ENCODE peak calls at places on chromosomes 16 and 17, in six cellular contexts. Y is HAP-1; O is lung; J is AG04450; M is effector memory CD4-positive, alpha-beta T cell; T is brain microvascular endothelial cell. F is an unnamed sample.

GRCh38 chr17:59332890-59333377 is 1.5 kb downstream of the YPEL2 start:
- DNase-seq in T (no peak), M (no peak), J (no peak), Y (no peak), O (peak), F (no peak)

GRCh38 chr16:1863681-1864460 is 8.1 kb downstream of the MEIOB start:
- DNase-seq in M (no peak), T (no peak), O (no peak), J (no peak), Y (peak), F (peak)

GRCh38 chr17:37239690-37240344 is 136.0 kb upstream of the C17orf78 start:
- DNase-seq in T (peak), J (no peak), Y (no peak), M (no peak), O (no peak), F (peak)

GRCh38 chr16:69273009-69273408 is 38.1 kb upstream of the VPS4A start:
- DNase-seq in O (no peak), Y (no peak), T (peak), M (no peak), J (peak), F (no peak)

GRCh38 chr16:68275611-68276191 is 11.4 kb downstream of the SLC7A6 start:
- DNase-seq in Y (no peak), M (peak), J (no peak), T (no peak), O (no peak), F (peak)

GRCh38 chr16:57266531-57267268 is 17.8 kb downstream of the PLLP start:
- DNase-seq in Y (no peak), T (no peak), O (no peak), M (peak), J (no peak), F (peak)

GRCh38 chr17:33964344-33964979 is 290.6 kb upstream of the CCL2 start:
- DNase-seq in J (no peak), Y (no peak), M (no peak), O (no peak), T (no peak), F (peak)

GRCh38 chr16:14024300-14024699 is 46.8 kb upstream of the MRTFB start:
- DNase-seq in T (no peak), O (no peak), J (no peak), Y (no peak), M (no peak), F (no peak)

GRCh38 chr16:17359778-17360177 is 111.0 kb downstream of the XYLT1 start:
- DNase-seq in Y (no peak), T (no peak), O (no peak), J (no peak), M (peak), F (no peak)

GRCh38 chr17:7336240-7337175 is at the start of gene ACAP1:
- DNase-seq in J (no peak), Y (no peak), T (no peak), O (no peak), M (peak), F (peak)

GRCh38 chr16:2512920-2513404 is 790 bp upstream of the ATP6V0C start:
- DNase-seq in T (no peak), Y (no peak), O (peak), M (no peak), J (no peak), F (no peak)

GRCh38 chr16:66382171-66382965 is 15.9 kb downstream of the CDH5 start:
- DNase-seq in O (no peak), T (peak), Y (no peak), M (no peak), J (peak), F (no peak)

GRCh38 chr16:34050787-34051320 is 591.4 kb downstream of the TP53TG3F start:
- DNase-seq in O (no peak), J (no peak), M (no peak), T (no peak), Y (no peak), F (no peak)

GRCh38 chr17:47744168-47745036 is 11.4 kb downstream of the TBX21 start:
- DNase-seq in O (no peak), M (no peak), J (no peak), T (no peak), Y (no peak), F (peak)

GRCh38 chr17:59786536-59787319 is 79.3 kb downstream of the VMP1 start:
- DNase-seq in M (peak), Y (peak), O (peak), J (peak), T (peak), F (peak)

GRCh38 chr16:75317101-75317522 is 65.7 kb upstream of the BCAR1 start:
- DNase-seq in T (peak), J (no peak), O (no peak), Y (no peak), M (no peak), F (no peak)

GRCh38 chr17:51510940-51511339 is 250.6 kb downstream of the UTP18 start:
- DNase-seq in O (no peak), Y (no peak), T (no peak), M (no peak), J (no peak), F (no peak)

GRCh38 chr16:46974352-46974751 is 878 bp upstream of the DNAJA2 start:
- DNase-seq in O (no peak), J (no peak), M (no peak), Y (no peak), T (no peak), F (peak)

GRCh38 chr17:4980644-4981216 is 6.7 kb downstream of the CAMTA2 start:
- DNase-seq in T (peak), J (no peak), O (no peak), Y (peak), M (no peak), F (peak)

GRCh38 chr17:29778936-29779811 is 150.9 kb downstream of the SSH2 start:
- DNase-seq in J (no peak), O (peak), Y (peak), M (peak), T (peak), F (peak)

GRCh38 chr17:19753661-19754463 is 5.8 kb upstream of the ALDH3A1 start:
- DNase-seq in J (no peak), Y (peak), M (no peak), O (no peak), T (no peak), F (no peak)

GRCh38 chr17:48600244-48601098 is 4.3 kb downstream of the HOXB6 start:
- DNase-seq in Y (no peak), J (no peak), M (no peak), O (no peak), T (no peak), F (no peak)

GRCh38 chr16:2339521-2340484 is 725 bp downstream of the ABCA3 start:
- DNase-seq in T (no peak), O (peak), M (peak), Y (peak), J (no peak), F (no peak)

GRCh38 chr17:2398655-2399571 is 1.9 kb downstream of the MNT start:
- DNase-seq in O (peak), Y (peak), T (peak), M (peak), J (no peak), F (peak)

GRCh38 chr16:86668136-86668535 is 89.8 kb downstream of the FOXL1 start:
- DNase-seq in O (no peak), Y (no peak), J (no peak), T (peak), M (no peak), F (peak)

GRCh38 chr17:13600475-13601316 is 1.0 kb downstream of the HS3ST3A1 start:
- DNase-seq in Y (no peak), J (no peak), T (no peak), M (no peak), O (no peak), F (no peak)

GRCh38 chr16:57352636-57353047 is 5.9 kb upstream of the CCL22 start:
- DNase-seq in Y (no peak), M (no peak), J (no peak), T (no peak), O (no peak), F (no peak)

GRCh38 chr16:21190599-21190998 is 20.8 kb downstream of the ZP2 start:
- DNase-seq in M (no peak), Y (no peak), T (no peak), O (no peak), J (no peak), F (no peak)

GRCh38 chr16:2821483-2822157 is 4.6 kb downstream of the PRSS21 start:
- DNase-seq in O (no peak), T (no peak), Y (no peak), J (no peak), M (no peak), F (no peak)

DNA sequence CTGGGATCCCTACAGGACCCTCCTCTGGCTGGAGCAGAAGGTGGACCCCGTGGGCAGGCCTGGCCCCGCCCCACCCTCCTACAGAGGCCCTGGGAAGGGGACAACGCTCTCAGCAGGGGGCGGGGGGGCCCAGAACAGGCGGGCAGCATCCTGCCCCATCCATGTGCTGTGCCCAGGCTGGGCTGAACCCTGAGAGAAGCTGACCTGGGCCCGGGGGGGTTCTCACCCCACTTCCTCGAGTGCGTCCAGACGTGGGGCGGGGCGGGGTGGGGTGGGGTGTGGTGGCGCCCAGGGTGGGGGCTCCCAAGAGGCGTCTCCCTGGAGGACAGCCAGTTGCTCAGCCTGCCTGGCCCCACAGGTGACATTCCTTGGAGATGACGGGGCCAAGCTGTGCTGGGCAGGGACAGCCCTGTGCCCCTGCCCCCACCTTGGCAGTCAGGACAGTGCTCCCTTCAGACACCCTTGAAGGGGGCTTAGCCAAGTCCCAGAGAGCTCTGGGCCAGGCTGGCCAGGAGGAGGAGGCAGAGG is 390 bp upstream of the UNC13D start:
- DNase-seq in T (no peak), Y (no peak), O (peak), J (no peak), M (no peak), F (no peak)
- H3K4me3 ChIP-seq in T (no peak), Y (no peak), O (no peak), J (no peak), M (peak), F (peak)

DNA sequence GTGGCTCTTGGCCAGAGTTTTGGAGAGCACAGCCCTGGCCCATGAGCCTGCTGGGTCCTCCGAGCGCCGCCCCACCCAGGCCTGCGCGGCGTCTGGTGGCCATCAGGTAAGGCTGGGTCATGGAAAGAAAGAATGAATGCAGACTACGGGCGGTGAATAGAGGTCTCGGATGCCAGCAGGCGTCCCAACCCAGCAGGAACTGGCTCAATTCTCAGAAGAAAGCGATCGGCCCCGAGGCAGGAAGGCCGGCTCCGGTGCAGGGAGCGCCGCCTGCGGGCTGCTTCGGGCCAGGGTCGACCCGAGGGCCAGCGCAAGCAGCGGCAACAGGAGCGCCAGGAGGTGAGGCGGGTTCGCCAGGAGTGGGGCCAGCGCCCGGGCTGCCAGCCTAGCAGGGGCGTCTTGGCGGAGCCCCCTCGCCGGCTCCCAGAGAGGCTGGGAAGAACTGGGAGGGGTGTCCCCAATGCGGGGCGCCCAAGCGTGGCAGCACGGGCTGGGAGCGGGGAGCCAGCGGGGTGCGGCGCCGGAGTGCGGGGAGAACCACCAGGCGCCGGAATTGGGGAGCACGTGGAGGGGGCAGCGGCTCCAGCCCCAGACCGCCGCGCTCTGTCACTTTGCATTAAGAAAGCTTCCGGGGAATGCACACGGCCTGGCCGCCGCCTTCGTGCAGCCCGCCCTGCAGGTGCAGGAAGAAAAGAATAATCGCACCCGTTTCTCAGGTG is 7.1 kb upstream of the TMC5 start:
- DNase-seq in M (no peak), O (peak), J (no peak), T (no peak), Y (peak), F (no peak)
- H3K4me3 ChIP-seq in M (peak), O (peak), J (no peak), T (no peak), Y (peak), F (no peak)

GRCh38 chr17:74749262-74750038 is 1.0 kb downstream of the NHERF1 start:
- DNase-seq in M (no peak), T (no peak), O (no peak), Y (peak), J (no peak), F (no peak)

GRCh38 chr17:74752415-74752814 is 4.0 kb downstream of the NHERF1 start:
- DNase-seq in Y (no peak), T (no peak), M (no peak), J (no peak), O (no peak), F (no peak)

GRCh38 chr17:74750039-74750326 is 1.6 kb downstream of the NHERF1 start:
- DNase-seq in O (no peak), J (no peak), Y (no peak), M (no peak), T (no peak), F (no peak)

GRCh38 chr17:74750327-74751069 is 2.1 kb downstream of the NHERF1 start:
- DNase-seq in M (no peak), Y (no peak), J (no peak), T (no peak), O (no peak), F (no peak)

DNA sequence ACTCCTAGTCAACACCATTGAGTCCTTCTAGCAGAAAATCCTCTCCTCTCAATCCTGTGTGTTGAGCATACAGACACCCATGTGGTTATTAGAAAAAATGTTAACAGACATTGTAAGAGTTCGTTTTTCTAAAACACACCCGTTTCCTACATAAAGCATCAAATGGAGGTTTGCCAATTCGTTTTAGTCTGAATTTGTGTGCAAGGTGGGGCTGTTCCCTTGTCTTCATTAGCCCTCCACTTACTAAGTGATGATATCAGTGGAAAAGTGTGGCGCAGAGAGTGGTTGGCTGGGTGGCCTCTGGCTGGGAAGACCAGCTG is 2.7 kb downstream of the NHERF1 start:
- DNase-seq in Y (no peak), T (no peak), O (no peak), J (no peak), M (no peak), F (no peak)
- H3K4me3 ChIP-seq in Y (no peak), T (no peak), O (no peak), J (no peak), M (peak), F (peak)

DNA sequence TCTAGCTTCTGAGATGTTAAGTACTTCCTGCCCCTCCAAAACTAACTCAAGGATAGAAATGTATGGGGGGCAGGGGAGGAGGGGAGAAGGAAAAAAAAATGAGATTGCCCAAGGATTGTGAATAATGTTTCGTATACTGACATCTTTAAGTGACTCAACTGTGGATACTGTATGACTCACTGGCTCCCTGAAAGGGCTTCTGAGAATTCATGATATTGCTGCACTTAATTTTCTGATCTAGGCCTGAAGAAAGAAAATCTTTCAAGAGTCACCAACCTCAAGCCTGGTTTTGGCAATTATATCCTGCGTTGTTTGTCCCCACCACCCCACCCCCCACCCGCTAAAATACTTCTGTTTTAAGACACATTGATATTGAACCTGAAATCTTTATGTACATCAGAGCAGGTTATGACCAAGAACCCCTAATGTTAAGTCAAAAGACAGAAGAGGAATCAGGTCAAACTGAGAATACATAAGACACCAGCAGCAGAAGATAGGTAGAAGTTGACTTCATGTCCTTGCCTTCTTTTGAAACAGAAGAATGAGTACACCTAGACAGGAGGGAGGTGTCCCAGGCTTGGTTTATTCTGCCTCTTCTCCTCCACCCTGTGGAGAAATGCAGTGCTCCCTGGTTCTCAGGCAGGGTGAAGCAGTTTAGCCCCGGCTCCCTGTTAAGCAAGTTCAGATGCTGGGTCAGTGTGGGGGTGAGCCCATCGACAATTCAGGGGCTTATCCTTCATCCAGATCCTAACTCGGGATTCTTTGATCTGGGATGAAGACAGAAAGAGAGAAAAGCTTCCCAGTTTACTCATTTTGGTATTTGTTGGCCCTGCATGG is 3.3 kb upstream of the FBXL20 start:
- DNase-seq in Y (no peak), O (no peak), T (peak), M (no peak), J (peak), F (no peak)
- H3K4me3 ChIP-seq in Y (no peak), O (no peak), T (no peak), M (no peak), J (no peak), F (no peak)

GRCh38 chr17:40348136-40348504 is 16.4 kb downstream of the GJD3 start:
- DNase-seq in J (no peak), T (no peak), M (no peak), O (no peak), Y (no peak), F (no peak)
- H3K4me3 ChIP-seq in J (no peak), T (no peak), M (no peak), O (no peak), Y (no peak), F (no peak)

GRCh38 chr16:85029413-85029794 is 1.8 kb downstream of the KIAA0513 start:
- DNase-seq in M (peak), T (no peak), Y (peak), O (no peak), J (no peak), F (no peak)
- H3K4me3 ChIP-seq in M (peak), T (no peak), Y (no peak), O (no peak), J (no peak), F (no peak)

GRCh38 chr16:89243664-89244063 is 26.2 kb downstream of the ZNF778 start:
- DNase-seq in M (no peak), J (no peak), Y (no peak), O (no peak), T (no peak), F (no peak)

GRCh38 chr16:89246903-89247733 is 29.6 kb downstream of the ZNF778 start:
- DNase-seq in T (peak), J (peak), O (peak), M (peak), Y (peak), F (peak)

GRCh38 chr16:89246383-89246902 is 28.9 kb downstream of the ZNF778 start:
- DNase-seq in M (no peak), J (no peak), O (peak), Y (no peak), T (no peak), F (no peak)

GRCh38 chr16:89244754-89245153 is 27.3 kb downstream of the ZNF778 start:
- DNase-seq in O (peak), Y (no peak), J (no peak), M (no peak), T (no peak), F (no peak)

DNA sequence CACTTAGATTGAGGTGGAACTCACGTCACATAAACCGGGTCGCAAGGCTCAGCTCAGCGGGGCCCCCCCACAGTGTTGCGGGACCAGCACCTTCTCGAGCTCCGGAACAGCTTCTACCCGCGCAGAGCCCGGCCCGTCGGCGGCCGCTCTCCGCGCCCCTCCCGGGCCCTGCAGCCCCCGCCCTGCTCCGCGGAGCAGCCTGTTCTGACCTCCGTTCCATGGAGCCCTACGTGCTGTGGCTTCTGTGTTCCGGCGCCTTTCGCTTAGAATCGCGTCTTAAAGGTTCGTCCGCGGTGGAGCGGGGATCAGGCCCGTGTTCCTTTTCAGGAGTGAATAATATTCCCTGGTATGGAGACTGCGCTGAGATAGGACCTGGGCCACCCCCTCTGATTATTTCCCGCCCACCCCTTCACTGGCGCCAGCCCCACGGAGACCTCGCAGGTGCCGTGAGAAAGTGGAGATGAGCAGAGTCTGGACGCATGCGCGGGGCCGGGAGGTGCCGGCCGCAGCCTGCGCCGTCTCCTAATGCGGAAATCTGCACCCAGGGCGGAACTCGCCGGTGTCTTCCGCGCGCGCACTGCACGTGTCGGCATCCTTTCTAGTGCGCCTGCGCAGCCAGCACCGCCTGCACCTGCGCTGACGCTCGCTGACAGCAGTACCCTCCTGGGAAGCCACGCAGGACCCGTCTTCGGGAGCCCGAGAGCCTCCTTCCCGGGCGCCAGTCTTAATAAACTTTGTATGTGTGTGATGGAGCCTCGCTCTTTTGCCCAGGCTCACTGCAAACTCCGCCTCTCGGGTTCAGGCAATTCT is 30.9 kb downstream of the ZNF778 start:
- DNase-seq in T (no peak), J (no peak), O (no peak), M (no peak), Y (no peak), F (no peak)
- H3K4me3 ChIP-seq in T (no peak), J (peak), O (no peak), M (peak), Y (peak), F (no peak)

GRCh38 chr16:11667221-11667823 is 933 bp upstream of the SNN start:
- DNase-seq in T (no peak), O (no peak), Y (no peak), J (no peak), M (no peak), F (no peak)
- H3K4me3 ChIP-seq in T (no peak), O (no peak), Y (peak), J (no peak), M (no peak), F (peak)

F was measured in Jurkat, Clone E6-1.